ENCODE peak calls at places on chromosome 12, in five cellular contexts. V is activated CD4-positive, alpha-beta T cell treated with anti-CD3 and anti-CD28 coated beads, Interleukin-2, amount 50 U/mL, for 24 hours; P is natural killer cell; G is stimulated activated CD4-positive, alpha-beta T cell treated with anti-CD3 and anti-CD28 coated beads, Interleukin-2, amount 100 ng/mL, for 48 hours; W is GM04504. R is an unnamed sample.

GRCh38 chr12:113418213-113418879 is 3.8 kb upstream of the SDSL start:
- DNase-seq in V (no peak), P (no peak), G (no peak), W (no peak), R (peak; percentile 70)

GRCh38 chr12:128792398-128792797 is 31.4 kb downstream of the SLC15A4 start:
- DNase-seq in V (no peak), P (no peak), G (no peak), W (no peak), R (no peak)

GRCh38 chr12:52920937-52921336 is 16.1 kb upstream of the KRT8 start:
- DNase-seq in V (no peak), P (no peak), G (no peak), W (no peak), R (no peak)

GRCh38 chr12:85550924-85551323 is 270.9 kb downstream of the ALX1 start:
- DNase-seq in V (no peak), P (no peak), G (no peak), W (no peak), R (no peak)

GRCh38 chr12:121883315-121883660 is 5.3 kb upstream of the PSMD9 start:
- DNase-seq in V (no peak), P (no peak), G (no peak), W (no peak), R (no peak)

GRCh38 chr12:102824218-102824835 is 92.7 kb downstream of the PAH start:
- DNase-seq in V (no peak), P (no peak), G (no peak), W (no peak), R (no peak)

GRCh38 chr12:53122961-53123468 is 19.7 kb downstream of the SOAT2 start:
- DNase-seq in V (no peak), P (no peak), G (no peak), W (no peak), R (no peak)

GRCh38 chr12:124381454-124382207 is 86.7 kb downstream of the RFLNA start:
- DNase-seq in V (no peak), P (no peak), G (no peak), W (peak; percentile 75), R (peak; percentile 93)

GRCh38 chr12:45268672-45269406 is 52.9 kb downstream of the ANO6 start:
- DNase-seq in V (no peak), P (no peak), G (no peak), W (peak; percentile 66), R (no peak)

GRCh38 chr12:6391013-6391412 is 7.1 kb downstream of the LTBR start:
- DNase-seq in V (no peak), P (no peak), G (no peak), W (no peak), R (no peak)

GRCh38 chr12:79451988-79452387 is 238.8 kb downstream of the PAWR start:
- DNase-seq in V (no peak), P (no peak), G (no peak), W (peak; percentile 95), R (no peak)

GRCh38 chr12:27828196-27828595 is 48.2 kb upstream of the MANSC4 start:
- DNase-seq in V (no peak), P (no peak), G (no peak), W (no peak), R (no peak)